ENCODE peak calls at places on chromosomes 11 and 22, in ten cellular contexts. One of them, this sample, is unnamed.

GRCh38 chr11:74325649-74326645 is 14.5 kb upstream of the P4HA3 start:
- DNase-seq in heart left ventricle: peak
- DNase-seq in stomach: peak
- DNase-seq in IMR-90: peak
- DNase-seq in transverse colon: peak
- DNase-seq in WERI-Rb-1: peak
- DNase-seq in cardiac muscle cell: peak
- DNase-seq in MM.1S: no peak
- DNase-seq in A549: no peak
- DNase-seq in colonic mucosa: peak
- DNase-seq in this sample: no peak

GRCh38 chr22:40666151-40666848 is 13.0 kb upstream of the MCHR1 start:
- DNase-seq in heart left ventricle: peak
- DNase-seq in stomach: no peak
- DNase-seq in IMR-90: peak
- DNase-seq in transverse colon: no peak
- DNase-seq in WERI-Rb-1: peak
- DNase-seq in cardiac muscle cell: peak
- DNase-seq in MM.1S: no peak
- DNase-seq in A549: no peak
- DNase-seq in colonic mucosa: no peak
- DNase-seq in this sample: no peak

GRCh38 chr11:97259884-97260283 is 870.1 kb downstream of the JRKL start:
- DNase-seq in heart left ventricle: no peak
- DNase-seq in stomach: no peak
- DNase-seq in IMR-90: no peak
- DNase-seq in transverse colon: no peak
- DNase-seq in WERI-Rb-1: no peak
- DNase-seq in cardiac muscle cell: no peak
- DNase-seq in MM.1S: no peak
- DNase-seq in A549: no peak
- DNase-seq in colonic mucosa: no peak
- DNase-seq in this sample: no peak

GRCh38 chr11:17864478-17864941 is 129.9 kb downstream of the KCNC1 start:
- DNase-seq in heart left ventricle: no peak
- DNase-seq in stomach: peak
- DNase-seq in IMR-90: no peak
- DNase-seq in transverse colon: peak
- DNase-seq in WERI-Rb-1: peak
- DNase-seq in cardiac muscle cell: no peak
- DNase-seq in MM.1S: peak
- DNase-seq in A549: peak
- DNase-seq in colonic mucosa: peak
- DNase-seq in this sample: peak

GRCh38 chr22:37210041-37210803 is 2.1 kb downstream of the SSTR3 start:
- DNase-seq in heart left ventricle: no peak
- DNase-seq in stomach: no peak
- DNase-seq in IMR-90: no peak
- DNase-seq in transverse colon: no peak
- DNase-seq in WERI-Rb-1: no peak
- DNase-seq in cardiac muscle cell: no peak
- DNase-seq in MM.1S: no peak
- DNase-seq in A549: no peak
- DNase-seq in colonic mucosa: no peak
- DNase-seq in this sample: no peak

GRCh38 chr11:130737866-130738431 is 178.3 kb downstream of the SNX19 start:
- DNase-seq in heart left ventricle: peak
- DNase-seq in stomach: peak
- DNase-seq in IMR-90: peak
- DNase-seq in transverse colon: no peak
- DNase-seq in WERI-Rb-1: no peak
- DNase-seq in cardiac muscle cell: peak
- DNase-seq in MM.1S: no peak
- DNase-seq in A549: no peak
- DNase-seq in colonic mucosa: no peak
- DNase-seq in this sample: no peak

GRCh38 chr11:37687130-37687529 is 1089.1 kb upstream of the RAG2 start:
- DNase-seq in heart left ventricle: no peak
- DNase-seq in stomach: no peak
- DNase-seq in IMR-90: no peak
- DNase-seq in transverse colon: no peak
- DNase-seq in WERI-Rb-1: no peak
- DNase-seq in cardiac muscle cell: no peak
- DNase-seq in MM.1S: no peak
- DNase-seq in A549: no peak
- DNase-seq in colonic mucosa: no peak
- DNase-seq in this sample: no peak

GRCh38 chr22:43895986-43896645 is 4.3 kb upstream of the PNPLA5 start:
- DNase-seq in heart left ventricle: no peak
- DNase-seq in stomach: no peak
- DNase-seq in IMR-90: no peak
- DNase-seq in transverse colon: no peak
- DNase-seq in WERI-Rb-1: no peak
- DNase-seq in cardiac muscle cell: no peak
- DNase-seq in MM.1S: no peak
- DNase-seq in A549: no peak
- DNase-seq in colonic mucosa: no peak
- DNase-seq in this sample: no peak

GRCh38 chr11:106137061-106137460 is 59.6 kb downstream of the AASDHPPT start:
- DNase-seq in heart left ventricle: no peak
- DNase-seq in stomach: no peak
- DNase-seq in IMR-90: no peak
- DNase-seq in transverse colon: no peak
- DNase-seq in WERI-Rb-1: no peak
- DNase-seq in cardiac muscle cell: no peak
- DNase-seq in MM.1S: no peak
- DNase-seq in A549: no peak
- DNase-seq in colonic mucosa: no peak
- DNase-seq in this sample: peak

GRCh38 chr11:106131998-106132397 is 54.5 kb downstream of the AASDHPPT start:
- DNase-seq in heart left ventricle: no peak
- DNase-seq in stomach: no peak
- DNase-seq in IMR-90: no peak
- DNase-seq in transverse colon: no peak
- DNase-seq in WERI-Rb-1: no peak
- DNase-seq in cardiac muscle cell: no peak
- DNase-seq in MM.1S: no peak
- DNase-seq in A549: no peak
- DNase-seq in colonic mucosa: no peak
- DNase-seq in this sample: no peak

GRCh38 chr11:106132582-106133354 is 55.3 kb downstream of the AASDHPPT start:
- DNase-seq in heart left ventricle: no peak
- DNase-seq in stomach: no peak
- DNase-seq in IMR-90: no peak
- DNase-seq in transverse colon: no peak
- DNase-seq in WERI-Rb-1: no peak
- DNase-seq in cardiac muscle cell: no peak
- DNase-seq in MM.1S: no peak
- DNase-seq in A549: no peak
- DNase-seq in colonic mucosa: no peak
- DNase-seq in this sample: no peak

GRCh38 chr11:106137758-106138157 is 60.3 kb downstream of the AASDHPPT start:
- DNase-seq in heart left ventricle: no peak
- DNase-seq in stomach: no peak
- DNase-seq in IMR-90: no peak
- DNase-seq in transverse colon: no peak
- DNase-seq in WERI-Rb-1: no peak
- DNase-seq in cardiac muscle cell: no peak
- DNase-seq in MM.1S: no peak
- DNase-seq in A549: no peak
- DNase-seq in colonic mucosa: no peak
- DNase-seq in this sample: peak

GRCh38 chr11:106133529-106133928 is 56.1 kb downstream of the AASDHPPT start:
- DNase-seq in heart left ventricle: no peak
- DNase-seq in stomach: no peak
- DNase-seq in IMR-90: no peak
- DNase-seq in transverse colon: no peak
- DNase-seq in WERI-Rb-1: no peak
- DNase-seq in cardiac muscle cell: no peak
- DNase-seq in MM.1S: no peak
- DNase-seq in A549: no peak
- DNase-seq in colonic mucosa: no peak
- DNase-seq in this sample: peak
- TF ChIP-seq CTCF in heart left ventricle: no peak
- TF ChIP-seq CTCF in stomach: no peak
- TF ChIP-seq CTCF in IMR-90: peak
- TF ChIP-seq CTCF in transverse colon: no peak
- TF ChIP-seq CTCF in WERI-Rb-1: no peak
- TF ChIP-seq CTCF in cardiac muscle cell: peak
- TF ChIP-seq CTCF in MM.1S: peak
- TF ChIP-seq CTCF in A549: peak
- TF ChIP-seq CTCF in colonic mucosa: no peak
- TF ChIP-seq CTCF in this sample: peak

GRCh38 chr11:116960916-116961315 is 123.5 kb upstream of the APOA1 start:
- DNase-seq in heart left ventricle: no peak
- DNase-seq in stomach: no peak
- DNase-seq in IMR-90: peak
- DNase-seq in transverse colon: no peak
- DNase-seq in WERI-Rb-1: no peak
- DNase-seq in cardiac muscle cell: peak
- DNase-seq in MM.1S: no peak
- DNase-seq in A549: no peak
- DNase-seq in colonic mucosa: no peak
- DNase-seq in this sample: peak

GRCh38 chr11:116964269-116964668 is 126.8 kb upstream of the APOA1 start:
- DNase-seq in heart left ventricle: no peak
- DNase-seq in stomach: no peak
- DNase-seq in IMR-90: peak
- DNase-seq in transverse colon: no peak
- DNase-seq in WERI-Rb-1: no peak
- DNase-seq in cardiac muscle cell: no peak
- DNase-seq in MM.1S: no peak
- DNase-seq in A549: no peak
- DNase-seq in colonic mucosa: no peak
- DNase-seq in this sample: no peak

GRCh38 chr11:116963813-116964212 is 126.4 kb upstream of the APOA1 start:
- DNase-seq in heart left ventricle: no peak
- DNase-seq in stomach: no peak
- DNase-seq in IMR-90: no peak
- DNase-seq in transverse colon: no peak
- DNase-seq in WERI-Rb-1: no peak
- DNase-seq in cardiac muscle cell: no peak
- DNase-seq in MM.1S: no peak
- DNase-seq in A549: no peak
- DNase-seq in colonic mucosa: no peak
- DNase-seq in this sample: no peak

GRCh38 chr11:116958246-116958645 is 120.8 kb upstream of the APOA1 start:
- DNase-seq in heart left ventricle: no peak
- DNase-seq in stomach: no peak
- DNase-seq in IMR-90: no peak
- DNase-seq in transverse colon: no peak
- DNase-seq in WERI-Rb-1: no peak
- DNase-seq in cardiac muscle cell: no peak
- DNase-seq in MM.1S: no peak
- DNase-seq in A549: no peak
- DNase-seq in colonic mucosa: no peak
- DNase-seq in this sample: no peak

GRCh38 chr11:116962108-116962507 is 124.7 kb upstream of the APOA1 start:
- DNase-seq in heart left ventricle: no peak
- DNase-seq in stomach: no peak
- DNase-seq in IMR-90: peak
- DNase-seq in transverse colon: no peak
- DNase-seq in WERI-Rb-1: no peak
- DNase-seq in cardiac muscle cell: no peak
- DNase-seq in MM.1S: no peak
- DNase-seq in A549: no peak
- DNase-seq in colonic mucosa: no peak
- DNase-seq in this sample: no peak
- H3K27ac ChIP-seq in heart left ventricle: no peak
- H3K27ac ChIP-seq in stomach: no peak
- H3K27ac ChIP-seq in IMR-90: no peak
- H3K27ac ChIP-seq in transverse colon: no peak
- H3K27ac ChIP-seq in WERI-Rb-1: no peak
- H3K27ac ChIP-seq in cardiac muscle cell: no peak
- H3K27ac ChIP-seq in MM.1S: no peak
- H3K27ac ChIP-seq in A549: no peak
- H3K27ac ChIP-seq in colonic mucosa: no peak
- H3K27ac ChIP-seq in this sample: no peak

DNA sequence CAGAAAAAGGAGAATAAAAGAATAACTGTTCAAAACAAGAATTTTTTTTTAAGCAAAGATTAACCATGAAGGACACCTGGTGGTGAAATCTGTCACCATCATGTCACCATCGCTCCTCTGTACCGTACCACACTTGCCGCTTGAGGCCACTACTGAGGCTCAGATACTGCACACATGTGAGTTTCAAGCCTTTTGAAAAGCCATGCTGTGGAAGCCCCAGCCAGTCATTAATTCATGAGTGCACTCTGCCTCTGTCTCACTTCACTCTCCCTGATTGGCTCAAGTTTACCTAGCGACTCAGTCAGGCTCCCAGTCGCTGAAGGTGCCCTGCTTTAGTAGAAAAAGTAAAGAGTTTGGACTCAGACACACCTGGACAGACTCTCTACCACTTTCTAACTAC is 6.6 kb upstream of the MS4A12 start:
- DNase-seq in heart left ventricle: no peak
- DNase-seq in stomach: peak
- DNase-seq in IMR-90: no peak
- DNase-seq in transverse colon: peak
- DNase-seq in WERI-Rb-1: peak
- DNase-seq in cardiac muscle cell: no peak
- DNase-seq in MM.1S: peak
- DNase-seq in A549: peak
- DNase-seq in colonic mucosa: peak
- DNase-seq in this sample: peak
- TF ChIP-seq CTCF in heart left ventricle: no peak
- TF ChIP-seq CTCF in stomach: no peak
- TF ChIP-seq CTCF in IMR-90: no peak
- TF ChIP-seq CTCF in transverse colon: peak
- TF ChIP-seq CTCF in WERI-Rb-1: peak
- TF ChIP-seq CTCF in cardiac muscle cell: no peak
- TF ChIP-seq CTCF in MM.1S: peak
- TF ChIP-seq CTCF in A549: peak
- TF ChIP-seq CTCF in colonic mucosa: peak
- TF ChIP-seq CTCF in this sample: peak

GRCh38 chr22:25551396-25551795 is 13.1 kb upstream of the GRK3 start:
- DNase-seq in heart left ventricle: no peak
- DNase-seq in stomach: no peak
- DNase-seq in IMR-90: no peak
- DNase-seq in transverse colon: no peak
- DNase-seq in WERI-Rb-1: no peak
- DNase-seq in cardiac muscle cell: peak
- DNase-seq in MM.1S: no peak
- DNase-seq in A549: no peak
- DNase-seq in colonic mucosa: no peak
- DNase-seq in this sample: no peak

GRCh38 chr22:25555506-25556060 is 8.9 kb upstream of the GRK3 start:
- DNase-seq in heart left ventricle: no peak
- DNase-seq in stomach: no peak
- DNase-seq in IMR-90: no peak
- DNase-seq in transverse colon: no peak
- DNase-seq in WERI-Rb-1: no peak
- DNase-seq in cardiac muscle cell: peak
- DNase-seq in MM.1S: no peak
- DNase-seq in A549: no peak
- DNase-seq in colonic mucosa: no peak
- DNase-seq in this sample: no peak

GRCh38 chr22:25557218-25557617 is 7.3 kb upstream of the GRK3 start:
- DNase-seq in heart left ventricle: no peak
- DNase-seq in stomach: no peak
- DNase-seq in IMR-90: no peak
- DNase-seq in transverse colon: no peak
- DNase-seq in WERI-Rb-1: no peak
- DNase-seq in cardiac muscle cell: no peak
- DNase-seq in MM.1S: no peak
- DNase-seq in A549: no peak
- DNase-seq in colonic mucosa: no peak
- DNase-seq in this sample: no peak

GRCh38 chr22:25553131-25553530 is 11.3 kb upstream of the GRK3 start:
- DNase-seq in heart left ventricle: no peak
- DNase-seq in stomach: no peak
- DNase-seq in IMR-90: no peak
- DNase-seq in transverse colon: no peak
- DNase-seq in WERI-Rb-1: no peak
- DNase-seq in cardiac muscle cell: no peak
- DNase-seq in MM.1S: no peak
- DNase-seq in A549: no peak
- DNase-seq in colonic mucosa: no peak
- DNase-seq in this sample: no peak

DNA sequence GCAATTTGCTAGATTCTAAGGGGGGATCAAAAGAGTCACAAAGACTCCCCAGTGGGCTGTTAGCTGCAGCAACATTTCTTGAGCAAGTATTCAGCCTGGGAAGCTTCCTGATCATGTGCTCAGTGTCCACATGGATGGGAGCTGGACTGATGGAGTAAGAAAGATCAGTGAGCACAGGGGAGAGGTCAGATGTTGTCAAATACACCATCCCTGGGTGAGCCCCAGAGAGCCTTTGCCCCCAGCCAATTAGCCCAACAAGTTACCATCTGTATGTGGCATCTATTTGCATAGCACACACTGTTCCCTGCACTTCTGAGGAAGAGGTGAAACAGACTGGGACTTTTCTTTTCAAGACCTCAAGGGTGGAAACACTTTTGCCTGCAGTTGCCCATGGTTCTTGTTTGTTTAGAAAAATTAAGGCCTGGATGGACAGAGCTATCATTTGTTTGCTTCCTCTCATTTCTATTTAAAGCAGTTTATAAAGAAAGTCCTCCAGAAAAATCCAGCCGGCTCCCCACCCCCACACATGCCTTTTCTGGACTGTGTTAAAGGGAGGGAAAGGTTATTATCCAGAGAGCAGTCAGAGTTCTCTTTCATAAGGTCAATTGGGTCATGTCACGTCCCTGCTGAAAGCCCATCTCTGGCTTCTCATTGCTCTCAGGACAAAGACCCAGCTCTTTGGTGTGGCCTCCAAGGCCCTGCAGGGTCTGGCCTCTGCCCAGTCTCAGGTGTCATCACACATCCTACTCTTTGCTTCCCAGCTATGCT is 10.0 kb upstream of the GRK3 start:
- DNase-seq in heart left ventricle: no peak
- DNase-seq in stomach: no peak
- DNase-seq in IMR-90: no peak
- DNase-seq in transverse colon: no peak
- DNase-seq in WERI-Rb-1: no peak
- DNase-seq in cardiac muscle cell: no peak
- DNase-seq in MM.1S: no peak
- DNase-seq in A549: no peak
- DNase-seq in colonic mucosa: no peak
- DNase-seq in this sample: no peak
- H3K27ac ChIP-seq in heart left ventricle: no peak
- H3K27ac ChIP-seq in stomach: no peak
- H3K27ac ChIP-seq in IMR-90: no peak
- H3K27ac ChIP-seq in transverse colon: no peak
- H3K27ac ChIP-seq in WERI-Rb-1: no peak
- H3K27ac ChIP-seq in cardiac muscle cell: peak
- H3K27ac ChIP-seq in MM.1S: no peak
- H3K27ac ChIP-seq in A549: no peak
- H3K27ac ChIP-seq in colonic mucosa: no peak
- H3K27ac ChIP-seq in this sample: no peak